ENCODE peak calls at places on chromosomes 13 and 19, in five cellular contexts. One of them, this sample, is unnamed.

GRCh38 chr13:100508391-100508790 is 80.2 kb downstream of the GGACT start:
- DNase-seq in SJCRH30: no peak
- DNase-seq in tibial artery: no peak
- DNase-seq in bronchial epithelial cell: no peak
- DNase-seq in AG09309: no peak
- DNase-seq in this sample: no peak

GRCh38 chr13:93248627-93249047 is 22.0 kb downstream of the GPC6 start:
- DNase-seq in SJCRH30: peak
- DNase-seq in tibial artery: peak
- DNase-seq in bronchial epithelial cell: no peak
- DNase-seq in AG09309: no peak
- DNase-seq in this sample: no peak

GRCh38 chr19:41531438-41532311 is 44.3 kb upstream of the CEACAM21 start:
- DNase-seq in tibial artery: peak
- DNase-seq in bronchial epithelial cell: peak
- DNase-seq in SJCRH30: peak
- DNase-seq in AG09309: no peak
- DNase-seq in this sample: peak

GRCh38 chr19:29775575-29775900 is 36.3 kb upstream of the CCNE1 start:
- DNase-seq in AG09309: no peak
- DNase-seq in SJCRH30: peak
- DNase-seq in tibial artery: no peak
- DNase-seq in bronchial epithelial cell: no peak
- DNase-seq in this sample: no peak

GRCh38 chr19:6947745-6948144 is 60.4 kb downstream of the ADGRE1 start:
- DNase-seq in SJCRH30: peak
- DNase-seq in bronchial epithelial cell: peak
- DNase-seq in tibial artery: no peak
- DNase-seq in AG09309: peak
- DNase-seq in this sample: peak

GRCh38 chr13:91369432-91369831 is 21.9 kb downstream of the MIR17HG start:
- DNase-seq in tibial artery: no peak
- DNase-seq in AG09309: no peak
- DNase-seq in bronchial epithelial cell: no peak
- DNase-seq in SJCRH30: no peak
- DNase-seq in this sample: no peak

GRCh38 chr19:55041627-55042343 is 3.7 kb upstream of the GP6 start:
- DNase-seq in AG09309: no peak
- DNase-seq in tibial artery: no peak
- DNase-seq in bronchial epithelial cell: no peak
- DNase-seq in SJCRH30: no peak
- DNase-seq in this sample: no peak

GRCh38 chr13:96474158-96474606 is 384.3 kb downstream of the HS6ST3 start:
- DNase-seq in bronchial epithelial cell: no peak
- DNase-seq in tibial artery: no peak
- DNase-seq in AG09309: no peak
- DNase-seq in SJCRH30: no peak
- DNase-seq in this sample: no peak

GRCh38 chr13:23672616-23673015 is 102.4 kb downstream of the TNFRSF19 start:
- DNase-seq in AG09309: no peak
- DNase-seq in bronchial epithelial cell: no peak
- DNase-seq in SJCRH30: no peak
- DNase-seq in tibial artery: no peak
- DNase-seq in this sample: no peak

GRCh38 chr13:32902898-32903297 is 113.3 kb upstream of the KL start:
- DNase-seq in SJCRH30: peak
- DNase-seq in bronchial epithelial cell: no peak
- DNase-seq in tibial artery: peak
- DNase-seq in AG09309: no peak
- DNase-seq in this sample: no peak

GRCh38 chr19:2215281-2215751 is 20.8 kb downstream of the PLEKHJ1 start:
- DNase-seq in AG09309: no peak
- DNase-seq in tibial artery: no peak
- DNase-seq in bronchial epithelial cell: no peak
- DNase-seq in SJCRH30: no peak
- DNase-seq in this sample: no peak

GRCh38 chr19:21749090-21749489 is 18.3 kb downstream of the ZNF100 start:
- DNase-seq in bronchial epithelial cell: peak
- DNase-seq in tibial artery: no peak
- DNase-seq in SJCRH30: no peak
- DNase-seq in AG09309: peak
- DNase-seq in this sample: no peak
- H3K4me3 ChIP-seq in bronchial epithelial cell: no peak
- H3K4me3 ChIP-seq in tibial artery: no peak
- H3K4me3 ChIP-seq in SJCRH30: no peak
- H3K4me3 ChIP-seq in AG09309: no peak
- H3K4me3 ChIP-seq in this sample: no peak

DNA sequence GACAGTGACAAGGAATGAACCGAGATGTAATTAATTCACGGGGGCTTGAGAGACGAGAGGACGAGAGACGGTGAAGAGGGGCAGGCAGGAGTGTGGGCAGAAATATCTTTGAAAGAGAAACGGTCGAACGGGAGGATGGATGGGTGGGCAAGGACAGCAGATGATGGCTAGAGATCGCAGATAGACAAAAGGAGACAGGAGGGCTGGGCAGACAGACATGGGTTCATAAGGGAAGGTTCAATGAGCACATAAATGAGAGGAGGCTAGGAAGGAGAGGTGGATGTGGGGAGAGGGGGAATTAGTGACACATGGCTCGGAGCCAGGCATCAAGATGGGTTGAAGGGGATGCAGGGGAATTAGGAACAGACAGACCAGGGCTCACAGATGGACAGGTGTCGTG is 1.1 kb downstream of the SYT3 start:
- DNase-seq in SJCRH30: no peak
- DNase-seq in AG09309: no peak
- DNase-seq in bronchial epithelial cell: no peak
- DNase-seq in tibial artery: no peak
- DNase-seq in this sample: no peak
- H3K4me3 ChIP-seq in SJCRH30: no peak
- H3K4me3 ChIP-seq in AG09309: no peak
- H3K4me3 ChIP-seq in bronchial epithelial cell: no peak
- H3K4me3 ChIP-seq in tibial artery: no peak
- H3K4me3 ChIP-seq in this sample: no peak

GRCh38 chr13:44116562-44117315 is 237.0 kb downstream of the LACC1 start:
- DNase-seq in bronchial epithelial cell: no peak
- DNase-seq in tibial artery: no peak
- DNase-seq in SJCRH30: no peak
- DNase-seq in AG09309: no peak
- DNase-seq in this sample: peak
- H3K4me3 ChIP-seq in bronchial epithelial cell: no peak
- H3K4me3 ChIP-seq in tibial artery: no peak
- H3K4me3 ChIP-seq in SJCRH30: no peak
- H3K4me3 ChIP-seq in AG09309: no peak
- H3K4me3 ChIP-seq in this sample: no peak

DNA sequence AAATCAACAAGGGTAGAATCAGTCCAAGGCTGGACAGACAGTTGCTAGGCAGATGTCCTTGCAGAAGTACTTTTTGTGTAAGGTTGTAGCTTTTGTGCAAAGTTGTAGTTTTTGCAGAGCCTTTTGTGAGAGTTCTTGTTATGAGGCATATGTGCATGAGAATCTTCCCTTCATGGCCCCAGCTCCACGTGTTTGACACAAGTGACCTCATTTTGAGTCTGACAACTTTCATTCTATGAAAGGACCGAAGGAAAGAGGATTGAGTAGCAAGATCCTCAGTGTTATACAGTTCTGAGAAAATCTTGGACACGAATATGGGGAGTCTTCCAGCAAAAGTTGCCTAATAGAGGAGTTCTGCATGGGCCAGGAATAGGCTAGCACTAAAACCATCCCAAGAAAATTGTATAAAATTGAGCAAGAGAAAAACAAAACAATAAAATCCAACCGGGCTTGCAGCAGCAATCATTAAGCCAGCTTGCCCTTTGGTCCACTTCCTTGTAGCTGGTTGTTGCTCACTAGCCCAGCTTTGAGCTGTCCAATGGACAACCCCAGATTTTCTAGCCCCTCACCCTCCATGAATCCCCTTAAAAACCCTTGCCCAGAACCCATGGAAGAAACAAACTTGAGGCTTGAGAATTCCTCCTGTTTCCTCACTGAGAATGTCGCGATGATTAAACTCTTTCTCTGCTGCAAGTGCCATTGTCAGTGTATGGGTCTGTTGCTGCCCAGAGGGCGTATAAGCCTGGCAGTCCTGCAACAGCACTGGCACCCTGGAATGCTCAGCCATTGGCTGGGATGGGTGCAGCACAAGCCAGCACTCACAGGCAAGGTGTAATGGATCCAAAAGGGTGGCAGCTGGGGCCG is 6.5 kb downstream of the EPSTI1 start:
- DNase-seq in AG09309: no peak
- DNase-seq in tibial artery: no peak
- DNase-seq in SJCRH30: no peak
- DNase-seq in bronchial epithelial cell: no peak
- DNase-seq in this sample: no peak
- H3K4me3 ChIP-seq in AG09309: no peak
- H3K4me3 ChIP-seq in tibial artery: no peak
- H3K4me3 ChIP-seq in SJCRH30: no peak
- H3K4me3 ChIP-seq in bronchial epithelial cell: no peak
- H3K4me3 ChIP-seq in this sample: no peak

This sample was measured in skeletal muscle cell.